ENCODE peak calls at places on chromosome 21, in six cellular contexts. A is mesenteric fat pad; L is NCI-H446; I is stimulated activated naive CD4-positive, alpha-beta T cell; T is left ventricle myocardium inferior; B is mammary epithelial cell. M is an unnamed sample.
A peak's percentile ranks its signal among the peaks of the same experiment; 100 is the strongest.

GRCh38 chr21:43766734-43767497 is 9.2 kb downstream of the CSTB start:
- DNase-seq in A (no peak), L (no peak), I (no peak), T (no peak), B (no peak), M (no peak)

GRCh38 chr21:45004481-45005263 is 64.8 kb downstream of the SLX9 start:
- DNase-seq in A (no peak), L (no peak), I (no peak), T (no peak), B (peak; percentile 94), M (peak; percentile 4)

GRCh38 chr21:16583567-16583966 is 853.8 kb downstream of the USP25 start:
- DNase-seq in A (no peak), L (no peak), I (no peak), T (no peak), B (no peak), M (no peak)

GRCh38 chr21:31310750-31311149 is 33.3 kb downstream of the TIAM1 start:
- DNase-seq in A (no peak), L (no peak), I (no peak), T (no peak), B (peak; percentile 70), M (no peak)

GRCh38 chr21:45404726-45405270 is at the start of gene COL18A1:
- DNase-seq in A (no peak), L (no peak), I (peak; percentile 35), T (peak; percentile 78), B (peak; percentile 37), M (peak; percentile 84)

GRCh38 chr21:16588433-16588860 is 858.7 kb downstream of the USP25 start:
- DNase-seq in A (no peak), L (peak; percentile 92), I (no peak), T (peak; percentile 46), B (peak; percentile 85), M (peak; percentile 45)

GRCh38 chr21:32334980-32335471 is 36.4 kb downstream of the MRAP start:
- DNase-seq in A (no peak), L (peak; percentile 59), I (no peak), T (no peak), B (no peak), M (no peak)

GRCh38 chr21:33196956-33197374 is 32.8 kb upstream of the IFNAR2 start:
- DNase-seq in A (no peak), L (peak; percentile 17), I (peak; percentile 34), T (peak; percentile 39), B (peak; percentile 35), M (no peak)

GRCh38 chr21:41653944-41654625 is 112.8 kb downstream of the RIPK4 start:
- DNase-seq in A (peak; percentile 11), L (no peak), I (no peak), T (no peak), B (peak; percentile 60), M (no peak)

GRCh38 chr21:28746166-28746565 is 246.5 kb downstream of the LTN1 start:
- DNase-seq in A (no peak), L (no peak), I (no peak), T (no peak), B (no peak), M (no peak)

GRCh38 chr21:43370091-43370658 is 56.8 kb downstream of the SIK1 start:
- DNase-seq in A (no peak), L (peak; percentile 38), I (no peak), T (no peak), B (peak; percentile 61), M (no peak)

GRCh38 chr21:46552274-46552673 is 52.6 kb downstream of the S100B start:
- DNase-seq in A (no peak), L (no peak), I (no peak), T (no peak), B (no peak), M (no peak)

GRCh38 chr21:43703068-43703880 is 15.7 kb upstream of the PDXK start:
- DNase-seq in A (no peak), L (no peak), I (peak; percentile 7), T (peak; percentile 71), B (no peak), M (peak; percentile 72)

GRCh38 chr21:41451753-41452676 is 26.0 kb downstream of the MX1 start:
- DNase-seq in A (no peak), L (no peak), I (no peak), T (no peak), B (no peak), M (no peak)

GRCh38 chr21:39881661-39882060 is 14.4 kb downstream of the PCP4 start:
- DNase-seq in A (no peak), L (no peak), I (no peak), T (no peak), B (no peak), M (no peak)

GRCh38 chr21:15065381-15066230 is 806 bp upstream of the NRIP1 start:
- DNase-seq in A (peak; percentile 94), L (no peak), I (peak; percentile 72), T (peak; percentile 79), B (peak; percentile 79), M (peak; percentile 88)